ENCODE peak calls at places on chromosomes 12 and 14, in six cellular contexts. One of them, this sample, is unnamed.

GRCh38 chr12:9319044-9319841 is 111.0 kb upstream of the PZP start:
- DNase-seq in fibroblast of lung: peak
- DNase-seq in PC-3: no peak
- DNase-seq in breast epithelium: no peak
- DNase-seq in HepG2: no peak
- DNase-seq in uterus: no peak
- DNase-seq in this sample: no peak

GRCh38 chr12:38151991-38152700 is 164.4 kb upstream of the ALG10B start:
- DNase-seq in HepG2: no peak
- DNase-seq in uterus: no peak
- DNase-seq in PC-3: no peak
- DNase-seq in fibroblast of lung: no peak
- DNase-seq in breast epithelium: no peak
- DNase-seq in this sample: no peak

GRCh38 chr12:127273621-127274020 is 993.3 kb upstream of the TMEM132C start:
- DNase-seq in breast epithelium: no peak
- DNase-seq in fibroblast of lung: no peak
- DNase-seq in HepG2: no peak
- DNase-seq in PC-3: peak
- DNase-seq in uterus: no peak
- DNase-seq in this sample: no peak

GRCh38 chr14:59358105-59358504 is 107.1 kb downstream of the GPR135 start:
- DNase-seq in HepG2: peak
- DNase-seq in PC-3: peak
- DNase-seq in uterus: no peak
- DNase-seq in breast epithelium: no peak
- DNase-seq in fibroblast of lung: peak
- DNase-seq in this sample: no peak

GRCh38 chr14:96662116-96662901 is 134.9 kb upstream of the VRK1 start:
- DNase-seq in uterus: no peak
- DNase-seq in HepG2: no peak
- DNase-seq in PC-3: no peak
- DNase-seq in breast epithelium: no peak
- DNase-seq in fibroblast of lung: no peak
- DNase-seq in this sample: no peak

GRCh38 chr12:108447168-108447840 is 67.8 kb upstream of the FICD start:
- DNase-seq in fibroblast of lung: peak
- DNase-seq in uterus: no peak
- DNase-seq in breast epithelium: no peak
- DNase-seq in HepG2: no peak
- DNase-seq in PC-3: no peak
- DNase-seq in this sample: no peak

GRCh38 chr12:64299628-64300027 is 77.5 kb upstream of the KICS2 start:
- DNase-seq in breast epithelium: no peak
- DNase-seq in uterus: no peak
- DNase-seq in PC-3: no peak
- DNase-seq in HepG2: no peak
- DNase-seq in fibroblast of lung: no peak
- DNase-seq in this sample: no peak

GRCh38 chr14:101595349-101595748 is 34.1 kb downstream of the DIO3 start:
- DNase-seq in breast epithelium: no peak
- DNase-seq in uterus: no peak
- DNase-seq in HepG2: no peak
- DNase-seq in PC-3: no peak
- DNase-seq in fibroblast of lung: no peak
- DNase-seq in this sample: peak

GRCh38 chr12:88111074-88111652 is 30.7 kb downstream of the CEP290 start:
- DNase-seq in HepG2: peak
- DNase-seq in fibroblast of lung: peak
- DNase-seq in PC-3: peak
- DNase-seq in uterus: no peak
- DNase-seq in breast epithelium: no peak
- DNase-seq in this sample: no peak

GRCh38 chr14:99961826-99962518 is 103.2 kb upstream of the EVL start:
- DNase-seq in HepG2: no peak
- DNase-seq in PC-3: no peak
- DNase-seq in uterus: no peak
- DNase-seq in fibroblast of lung: no peak
- DNase-seq in breast epithelium: no peak
- DNase-seq in this sample: no peak

GRCh38 chr12:9118161-9118560 is 2.4 kb upstream of the A2M start:
- DNase-seq in breast epithelium: peak
- DNase-seq in PC-3: no peak
- DNase-seq in uterus: no peak
- DNase-seq in fibroblast of lung: no peak
- DNase-seq in HepG2: no peak
- DNase-seq in this sample: peak

GRCh38 chr12:65306603-65307501 is 28.4 kb downstream of the MSRB3 start:
- DNase-seq in PC-3: peak
- DNase-seq in uterus: peak
- DNase-seq in fibroblast of lung: peak
- DNase-seq in breast epithelium: no peak
- DNase-seq in HepG2: peak
- DNase-seq in this sample: no peak

GRCh38 chr14:99602054-99602787 is 1.8 kb downstream of the CCDC85C start:
- DNase-seq in HepG2: peak
- DNase-seq in breast epithelium: no peak
- DNase-seq in fibroblast of lung: no peak
- DNase-seq in uterus: no peak
- DNase-seq in PC-3: peak
- DNase-seq in this sample: peak

DNA sequence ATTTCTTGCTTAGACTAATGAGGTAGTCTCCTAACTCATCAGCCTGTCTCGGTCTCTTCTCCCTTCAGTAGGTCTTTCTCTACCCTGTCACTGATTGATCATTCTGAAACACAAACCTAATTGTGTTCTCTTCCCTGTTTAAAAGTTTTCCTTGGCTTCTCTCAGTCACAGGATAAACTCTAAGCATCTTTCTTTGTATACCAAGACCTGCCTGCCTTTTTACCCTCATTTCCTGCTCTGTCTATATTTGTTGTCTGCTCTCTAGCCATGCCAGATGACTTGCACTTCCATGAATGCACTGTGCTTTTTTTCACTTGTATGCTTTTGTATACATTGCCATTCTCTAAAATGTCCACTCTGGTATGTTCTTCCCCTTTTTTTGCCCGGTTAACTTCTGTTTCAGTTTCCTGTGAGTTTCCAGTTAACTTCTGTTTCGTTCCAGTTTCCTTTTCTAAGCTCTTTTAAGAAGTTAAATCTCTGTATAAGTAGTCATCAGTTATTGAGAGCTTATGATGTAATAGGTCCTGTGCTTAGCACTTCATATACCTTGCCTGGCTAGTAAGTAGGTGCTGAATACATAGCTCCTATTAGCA is 12.8 kb downstream of the DIP2B start:
- DNase-seq in HepG2: peak
- DNase-seq in uterus: no peak
- DNase-seq in fibroblast of lung: peak
- DNase-seq in PC-3: no peak
- DNase-seq in breast epithelium: no peak
- DNase-seq in this sample: no peak
- H3K27ac ChIP-seq in HepG2: peak
- H3K27ac ChIP-seq in uterus: no peak
- H3K27ac ChIP-seq in fibroblast of lung: peak
- H3K27ac ChIP-seq in PC-3: no peak
- H3K27ac ChIP-seq in breast epithelium: peak
- H3K27ac ChIP-seq in this sample: peak

GRCh38 chr14:34365309-34365915 is 96.6 kb downstream of the SPTSSA start:
- DNase-seq in HepG2: peak
- DNase-seq in PC-3: peak
- DNase-seq in uterus: no peak
- DNase-seq in breast epithelium: no peak
- DNase-seq in fibroblast of lung: peak
- DNase-seq in this sample: no peak
- TF ChIP-seq CTCF in HepG2: peak
- TF ChIP-seq CTCF in PC-3: peak
- TF ChIP-seq CTCF in uterus: no peak
- TF ChIP-seq CTCF in breast epithelium: no peak
- TF ChIP-seq CTCF in fibroblast of lung: peak
- TF ChIP-seq CTCF in this sample: peak

DNA sequence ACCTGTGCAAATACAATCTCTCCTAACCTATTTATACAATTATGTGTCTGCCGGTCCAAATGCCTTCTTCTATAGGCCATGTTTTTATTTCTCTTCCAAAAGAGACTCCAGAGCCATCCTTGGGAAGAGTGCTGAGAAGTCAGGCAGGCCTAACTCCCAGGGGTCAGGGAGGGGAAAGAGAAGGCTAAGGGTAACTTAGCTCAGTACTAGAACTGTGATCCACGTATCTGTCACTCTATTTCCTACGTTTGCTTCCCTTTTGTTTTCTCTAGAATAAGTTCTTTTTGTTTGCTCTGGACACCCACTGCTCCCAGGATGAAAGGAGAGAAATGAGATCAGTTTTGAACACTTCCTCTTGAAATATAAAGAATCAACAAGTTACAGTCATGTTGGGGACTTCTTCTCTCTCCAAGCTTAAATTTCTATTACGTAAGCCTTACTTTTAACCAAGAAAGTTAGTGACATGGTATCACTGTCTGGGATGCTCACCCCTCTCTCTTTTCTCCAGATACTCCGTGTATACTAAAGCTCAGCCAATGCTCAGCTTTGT is 79.2 kb downstream of the DAD1 start:
- DNase-seq in breast epithelium: no peak
- DNase-seq in fibroblast of lung: no peak
- DNase-seq in HepG2: no peak
- DNase-seq in PC-3: no peak
- DNase-seq in uterus: no peak
- DNase-seq in this sample: no peak
- H3K27ac ChIP-seq in breast epithelium: peak
- H3K27ac ChIP-seq in fibroblast of lung: no peak
- H3K27ac ChIP-seq in HepG2: no peak
- H3K27ac ChIP-seq in PC-3: no peak
- H3K27ac ChIP-seq in uterus: peak
- H3K27ac ChIP-seq in this sample: no peak

DNA sequence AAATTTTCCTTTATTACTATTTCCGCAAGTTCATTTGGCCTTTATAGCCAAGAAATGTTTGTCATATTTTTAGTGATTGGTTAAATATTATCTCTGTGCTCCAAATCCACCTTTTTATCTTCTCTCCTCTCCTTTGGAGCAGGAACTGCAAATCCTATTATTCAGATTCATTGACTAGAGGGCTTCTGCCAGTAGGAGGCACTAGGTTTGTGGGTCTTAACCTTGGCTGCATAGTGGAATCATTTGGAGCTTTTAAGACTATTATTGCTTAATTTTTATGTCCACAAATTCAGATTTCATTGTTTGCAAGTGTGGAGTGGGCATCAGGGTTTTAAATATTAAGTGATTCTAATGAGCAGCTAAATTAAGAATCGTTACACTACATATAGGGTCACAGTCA is 75.3 kb upstream of the SYT10 start:
- DNase-seq in breast epithelium: no peak
- DNase-seq in PC-3: peak
- DNase-seq in uterus: no peak
- DNase-seq in fibroblast of lung: no peak
- DNase-seq in HepG2: no peak
- DNase-seq in this sample: no peak
- TF ChIP-seq CTCF in breast epithelium: no peak
- TF ChIP-seq CTCF in PC-3: peak
- TF ChIP-seq CTCF in uterus: no peak
- TF ChIP-seq CTCF in fibroblast of lung: no peak
- TF ChIP-seq CTCF in HepG2: peak
- TF ChIP-seq CTCF in this sample: no peak

DNA sequence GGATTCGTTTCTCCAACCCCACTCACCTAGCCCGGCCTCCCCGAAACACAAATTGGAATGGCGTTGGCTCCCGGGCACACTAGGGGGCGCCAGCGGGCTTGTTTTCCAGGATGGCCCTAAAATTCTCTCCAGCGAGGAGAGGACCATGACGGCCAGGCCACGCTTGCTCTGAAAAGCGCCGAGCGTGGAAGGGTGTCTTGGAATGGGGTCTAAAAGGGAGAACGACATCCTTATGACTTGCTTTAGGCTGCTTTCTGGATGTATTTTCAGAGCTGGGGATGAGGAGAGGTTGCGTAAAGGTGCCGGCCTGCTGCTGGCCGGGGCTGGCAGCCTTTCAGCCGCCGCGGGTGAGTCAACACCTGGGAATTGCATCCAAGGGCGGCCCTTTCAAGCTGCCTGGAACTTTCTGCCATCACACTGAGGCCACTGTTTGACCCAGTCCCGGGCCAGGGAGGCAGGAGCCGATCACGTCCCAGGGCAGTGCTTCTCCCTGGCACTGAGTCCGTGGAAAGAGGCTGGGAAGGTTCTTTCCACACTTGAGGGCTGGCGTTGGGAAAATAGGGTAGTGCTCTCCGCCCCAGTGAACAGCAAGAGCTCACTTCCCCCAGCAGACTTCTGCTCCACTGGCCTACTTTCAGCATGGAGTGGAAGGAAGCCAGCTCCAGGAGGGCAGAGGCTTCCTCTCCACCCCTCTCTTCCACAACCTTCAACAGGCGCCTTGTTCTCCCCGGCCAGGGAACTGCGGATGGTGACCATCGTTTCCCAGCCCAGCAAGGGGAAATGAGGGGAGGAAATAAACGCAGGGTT is 216.2 kb downstream of the TTC8 start:
- DNase-seq in fibroblast of lung: peak
- DNase-seq in breast epithelium: peak
- DNase-seq in PC-3: peak
- DNase-seq in HepG2: peak
- DNase-seq in uterus: peak
- DNase-seq in this sample: peak
- H3K27ac ChIP-seq in fibroblast of lung: peak
- H3K27ac ChIP-seq in breast epithelium: peak
- H3K27ac ChIP-seq in PC-3: peak
- H3K27ac ChIP-seq in HepG2: peak
- H3K27ac ChIP-seq in uterus: peak
- H3K27ac ChIP-seq in this sample: peak

DNA sequence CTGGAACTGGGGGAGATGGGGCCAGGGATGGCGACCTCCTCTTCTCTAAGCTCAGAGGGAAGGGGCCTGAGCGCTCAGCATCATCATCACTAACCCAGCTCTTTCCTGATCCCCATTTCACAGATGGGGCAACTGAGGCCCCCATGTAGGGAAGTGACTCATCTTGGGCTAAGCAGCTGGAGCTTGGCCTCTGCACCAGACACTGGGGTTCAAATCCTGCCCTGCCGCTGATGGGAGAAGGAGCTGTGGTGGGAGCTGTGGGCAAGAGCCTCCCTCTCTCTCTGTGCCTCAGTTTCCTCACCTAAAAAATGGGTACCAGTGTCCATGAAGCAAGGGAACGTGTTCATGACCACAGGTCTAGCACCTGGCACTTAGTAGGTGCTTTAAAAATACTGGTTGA is 2.6 kb upstream of the TRPV4 start:
- DNase-seq in breast epithelium: no peak
- DNase-seq in HepG2: no peak
- DNase-seq in PC-3: no peak
- DNase-seq in uterus: no peak
- DNase-seq in fibroblast of lung: no peak
- DNase-seq in this sample: no peak
- TF ChIP-seq CTCF in breast epithelium: no peak
- TF ChIP-seq CTCF in HepG2: no peak
- TF ChIP-seq CTCF in PC-3: no peak
- TF ChIP-seq CTCF in uterus: no peak
- TF ChIP-seq CTCF in fibroblast of lung: no peak
- TF ChIP-seq CTCF in this sample: no peak

DNA sequence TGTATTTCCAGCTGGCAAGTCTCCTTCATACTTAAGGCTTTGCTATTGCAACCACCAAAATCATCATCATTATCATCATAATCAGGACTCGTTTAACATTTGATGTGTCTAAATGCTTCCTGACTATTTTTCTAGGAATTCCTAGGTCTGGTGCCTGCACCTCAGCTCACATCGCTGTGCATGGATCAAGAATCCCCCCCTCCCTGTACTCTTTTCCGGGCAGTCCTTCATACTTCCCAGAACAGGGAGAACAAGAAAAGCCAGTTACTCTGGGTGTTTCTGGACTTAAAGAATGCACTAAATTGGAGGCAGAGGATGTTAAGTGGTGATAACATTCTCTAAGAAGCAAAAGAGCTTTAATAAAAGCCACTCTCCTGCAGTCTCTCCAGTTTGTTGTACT is 9.4 kb downstream of the ERP27 start:
- DNase-seq in breast epithelium: peak
- DNase-seq in fibroblast of lung: no peak
- DNase-seq in PC-3: peak
- DNase-seq in HepG2: no peak
- DNase-seq in uterus: no peak
- DNase-seq in this sample: peak
- H3K27ac ChIP-seq in breast epithelium: peak
- H3K27ac ChIP-seq in fibroblast of lung: no peak
- H3K27ac ChIP-seq in PC-3: no peak
- H3K27ac ChIP-seq in HepG2: no peak
- H3K27ac ChIP-seq in uterus: peak
- H3K27ac ChIP-seq in this sample: peak

This sample was measured in pancreas.